ENCODE peak calls at places on chromosomes 7 and 10, in ten cellular contexts. U is HuH-7.5; P is stimulated activated naive CD8-positive, alpha-beta T cell treated with anti-CD3 and anti-CD28 coated beads, Interleukin-15, amount 100 ng/mL, for 72 hours; G is activated T-helper 1 cell treated with anti-CD3 and anti-CD28 coated beads, Interleukin-12 subunit alpha, Interleukin-12 subunit beta, Interleukin-2, Interleukin-4 antibody, amounts not matched to agents 30 ng/mL and 10 ng/mL and 1 ng/mL, durations not matched to agents 14 hours and 24 hours and 36 hours; Z is NCI-H460; C is AG09319; T is activated T-cell treated with anti-CD3 and anti-CD28 coated beads, Interleukin-2, amount 50 U/mL, for 4 hours; I is fibroblast of lung; V is stimulated activated CD8-positive, alpha-beta memory T cell treated with anti-CD3 and anti-CD28 coated beads, Interleukin-15, amount 100 ng/mL, for 1 hour; K is AG04450. X is an unnamed sample.

GRCh38 chr7:106659369-106659962 is 1.5 kb downstream of the CCDC71L start:
- DNase-seq in Z (no peak), T (no peak), P (no peak), G (no peak), K (no peak), C (no peak), U (no peak), V (no peak), I (peak; percentile 41), X (no peak)

GRCh38 chr10:46022978-46023702 is 7.3 kb downstream of the NCOA4 start:
- DNase-seq in U (peak; percentile 54), G (peak; percentile 80), K (peak; percentile 61), V (peak; percentile 54), P (peak; percentile 84), Z (peak; percentile 87), I (peak; percentile 91), T (peak; percentile 62), C (peak; percentile 80), X (peak; percentile 71)

GRCh38 chr7:95718556-95719410 is 53.6 kb upstream of the DYNC1I1 start:
- DNase-seq in T (no peak), G (no peak), C (no peak), Z (peak; percentile 19), U (no peak), K (no peak), V (no peak), I (no peak), P (no peak), X (no peak)

GRCh38 chr10:118871244-118871865 is 116.6 kb upstream of the CACUL1 start:
- DNase-seq in V (no peak), C (no peak), U (no peak), T (no peak), Z (no peak), P (no peak), G (no peak), I (no peak), K (no peak), X (no peak)

GRCh38 chr10:96421995-96422394 is 63.2 kb upstream of the OPALIN start:
- DNase-seq in P (no peak), C (no peak), I (no peak), V (no peak), U (no peak), G (no peak), Z (no peak), K (no peak), T (no peak), X (no peak)

GRCh38 chr10:100133801-100134200 is 52.0 kb downstream of the ERLIN1 start:
- DNase-seq in I (no peak), P (no peak), K (no peak), U (no peak), Z (no peak), C (no peak), T (no peak), V (no peak), G (no peak), X (no peak)

GRCh38 chr10:11425288-11425595 is 186.2 kb downstream of the USP6NL start:
- DNase-seq in K (no peak), Z (no peak), V (no peak), C (no peak), P (no peak), U (no peak), G (no peak), T (no peak), I (peak; percentile 10), X (no peak)

GRCh38 chr10:87507879-87508278 is 3.2 kb downstream of the MINPP1 start:
- DNase-seq in C (no peak), T (no peak), G (no peak), I (no peak), Z (no peak), P (no peak), U (no peak), V (no peak), K (no peak), X (no peak)

GRCh38 chr7:112140600-112140999 is 65.6 kb downstream of the DOCK4 start:
- DNase-seq in C (no peak), U (no peak), Z (no peak), V (no peak), I (no peak), G (no peak), P (no peak), T (no peak), K (no peak), X (no peak)

GRCh38 chr7:99677013-99677412 is 2.8 kb downstream of the CYP3A5 start:
- DNase-seq in U (no peak), K (no peak), G (no peak), P (no peak), I (peak; percentile 3), V (no peak), Z (no peak), C (no peak), T (no peak), X (no peak)

GRCh38 chr10:106132956-106133355 is 1031.5 kb downstream of the SORCS1 start:
- DNase-seq in U (no peak), K (no peak), P (no peak), I (no peak), G (no peak), Z (no peak), T (no peak), C (no peak), V (no peak), X (no peak)

GRCh38 chr10:24483701-24484100 is 240.0 kb downstream of the ARHGAP21 start:
- DNase-seq in Z (peak; percentile 51), K (no peak), T (no peak), G (peak; percentile 16), I (peak; percentile 70), V (no peak), P (no peak), U (peak; percentile 27), C (no peak), X (peak; percentile 5)

GRCh38 chr10:118042827-118043242 is 3.9 kb downstream of the RAB11FIP2 start:
- DNase-seq in P (no peak), T (no peak), K (no peak), I (peak; percentile 15), C (no peak), Z (no peak), U (no peak), V (no peak), G (no peak), X (no peak)

GRCh38 chr7:139589474-139589873 is 66.0 kb downstream of the CLEC2L start:
- DNase-seq in C (no peak), G (no peak), Z (no peak), K (no peak), T (no peak), V (no peak), P (no peak), U (no peak), I (no peak), X (no peak)

GRCh38 chr7:137703291-137704010 is 143.3 kb downstream of the DGKI start:
- DNase-seq in T (no peak), K (no peak), U (no peak), G (no peak), V (no peak), Z (no peak), I (peak; percentile 26), C (no peak), P (no peak), X (no peak)

GRCh38 chr10:110758898-110759297 is 112.8 kb upstream of the PDCD4 start:
- DNase-seq in Z (no peak), V (no peak), P (no peak), T (no peak), C (no peak), G (no peak), I (peak; percentile 85), K (no peak), U (no peak), X (no peak)

GRCh38 chr10:46318808-46319207 is 32.0 kb downstream of the ANTXRL start:
- DNase-seq in I (no peak), C (no peak), T (no peak), U (no peak), V (no peak), P (no peak), Z (no peak), G (no peak), K (no peak), X (no peak)

GRCh38 chr7:16891338-16891737 is 9.6 kb upstream of the AGR3 start:
- DNase-seq in I (peak; percentile 44), U (no peak), G (no peak), V (no peak), C (peak; percentile 25), Z (peak; percentile 73), K (peak; percentile 30), P (no peak), T (no peak), X (no peak)

GRCh38 chr10:132541601-132542011 is 4.0 kb downstream of the INPP5A start:
- DNase-seq in K (no peak), C (no peak), G (no peak), T (no peak), I (no peak), V (no peak), Z (no peak), P (peak; percentile 31), U (no peak), X (no peak)

GRCh38 chr7:133408212-133408611 is 155.3 kb downstream of the EXOC4 start:
- DNase-seq in G (no peak), U (no peak), V (no peak), K (no peak), T (no peak), Z (no peak), I (no peak), C (no peak), P (no peak), X (no peak)

GRCh38 chr10:123885406-123886164 is 6.0 kb downstream of the CPXM2 start:
- DNase-seq in P (no peak), U (no peak), V (no peak), I (no peak), T (no peak), Z (no peak), K (no peak), C (no peak), G (no peak), X (no peak)

GRCh38 chr10:92880233-92880861 is 32.0 kb downstream of the EXOC6 start:
- DNase-seq in U (no peak), K (peak; percentile 24), Z (peak; percentile 57), G (no peak), C (peak; percentile 20), I (peak; percentile 40), V (no peak), T (no peak), P (no peak), X (no peak)

GRCh38 chr10:21055339-21056135 is 158.4 kb upstream of the NEBL start:
- DNase-seq in V (no peak), P (peak; percentile 48), C (no peak), Z (no peak), K (no peak), G (no peak), U (no peak), I (no peak), T (no peak), X (no peak)

GRCh38 chr10:3750884-3751283 is 34.1 kb downstream of the KLF6 start:
- DNase-seq in G (no peak), K (no peak), I (no peak), V (no peak), P (no peak), C (no peak), Z (no peak), T (no peak), U (no peak), X (no peak)

GRCh38 chr10:119896937-119897336 is 4.4 kb downstream of the SEC23IP start:
- DNase-seq in Z (no peak), K (no peak), G (no peak), U (peak; percentile 13), T (no peak), V (no peak), I (no peak), P (no peak), C (no peak), X (no peak)

GRCh38 chr10:116029826-116030225 is 243.2 kb downstream of the GFRA1 start:
- DNase-seq in T (no peak), U (no peak), G (no peak), I (no peak), Z (no peak), P (no peak), V (no peak), K (no peak), C (no peak), X (no peak)

GRCh38 chr7:18754766-18755165 is 259.2 kb downstream of the HDAC9 start:
- DNase-seq in P (no peak), V (no peak), U (no peak), Z (no peak), C (no peak), K (no peak), I (peak; percentile 68), G (no peak), T (no peak), X (no peak)

GRCh38 chr7:5636914-5637313 is 144.5 kb downstream of the RNF216 start:
- DNase-seq in G (no peak), C (peak; percentile 79), Z (no peak), I (peak; percentile 93), T (no peak), K (peak; percentile 61), V (no peak), P (no peak), U (no peak), X (no peak)